ENCODE peak calls at places on chromosomes 5 and 9, in ten cellular contexts. One of them, this sample, is unnamed.

GRCh38 chr5:58366461-58366860 is 93.4 kb downstream of the PLK2 start:
- ATAC-seq in stimulated activated naive CD8-positive, alpha-beta T cell treated with anti-CD3 and anti-CD28 coated beads, Interleukin-15, amount 100 ng/mL, for 72 hours: no peak
- ATAC-seq in HepG2: no peak
- ATAC-seq in T-helper 17 cell: no peak
- ATAC-seq in CD8-positive, alpha-beta T cell: no peak
- ATAC-seq in left lung: peak
- ATAC-seq in B cell: no peak
- ATAC-seq in lower lobe of right lung: peak
- ATAC-seq in activated T-helper 17 cell treated with anti-CD3 and anti-CD28 coated beads, Interleukin-2, amount 50 U/mL, for 72 hours: no peak
- ATAC-seq in omental fat pad: no peak
- ATAC-seq in this sample: peak

GRCh38 chr9:4678679-4679267 is 596 bp upstream of the CDC37L1 start:
- ATAC-seq in stimulated activated naive CD8-positive, alpha-beta T cell treated with anti-CD3 and anti-CD28 coated beads, Interleukin-15, amount 100 ng/mL, for 72 hours: peak
- ATAC-seq in HepG2: peak
- ATAC-seq in T-helper 17 cell: peak
- ATAC-seq in CD8-positive, alpha-beta T cell: peak
- ATAC-seq in left lung: peak
- ATAC-seq in B cell: peak
- ATAC-seq in lower lobe of right lung: peak
- ATAC-seq in activated T-helper 17 cell treated with anti-CD3 and anti-CD28 coated beads, Interleukin-2, amount 50 U/mL, for 72 hours: peak
- ATAC-seq in omental fat pad: no peak
- ATAC-seq in this sample: no peak

GRCh38 chr9:137027369-137028012 is 546 bp downstream of the ABCA2 start:
- ATAC-seq in stimulated activated naive CD8-positive, alpha-beta T cell treated with anti-CD3 and anti-CD28 coated beads, Interleukin-15, amount 100 ng/mL, for 72 hours: no peak
- ATAC-seq in HepG2: no peak
- ATAC-seq in T-helper 17 cell: no peak
- ATAC-seq in CD8-positive, alpha-beta T cell: no peak
- ATAC-seq in left lung: no peak
- ATAC-seq in B cell: no peak
- ATAC-seq in lower lobe of right lung: no peak
- ATAC-seq in activated T-helper 17 cell treated with anti-CD3 and anti-CD28 coated beads, Interleukin-2, amount 50 U/mL, for 72 hours: no peak
- ATAC-seq in omental fat pad: peak
- ATAC-seq in this sample: no peak

GRCh38 chr9:92196909-92197308 is 81.7 kb upstream of the SPTLC1 start:
- ATAC-seq in stimulated activated naive CD8-positive, alpha-beta T cell treated with anti-CD3 and anti-CD28 coated beads, Interleukin-15, amount 100 ng/mL, for 72 hours: no peak
- ATAC-seq in HepG2: peak
- ATAC-seq in T-helper 17 cell: no peak
- ATAC-seq in CD8-positive, alpha-beta T cell: no peak
- ATAC-seq in left lung: peak
- ATAC-seq in B cell: no peak
- ATAC-seq in lower lobe of right lung: peak
- ATAC-seq in activated T-helper 17 cell treated with anti-CD3 and anti-CD28 coated beads, Interleukin-2, amount 50 U/mL, for 72 hours: no peak
- ATAC-seq in omental fat pad: no peak
- ATAC-seq in this sample: no peak

GRCh38 chr9:133126697-133127339 is 5.8 kb upstream of the RALGDS start:
- ATAC-seq in stimulated activated naive CD8-positive, alpha-beta T cell treated with anti-CD3 and anti-CD28 coated beads, Interleukin-15, amount 100 ng/mL, for 72 hours: no peak
- ATAC-seq in HepG2: no peak
- ATAC-seq in T-helper 17 cell: no peak
- ATAC-seq in CD8-positive, alpha-beta T cell: no peak
- ATAC-seq in left lung: no peak
- ATAC-seq in B cell: no peak
- ATAC-seq in lower lobe of right lung: no peak
- ATAC-seq in activated T-helper 17 cell treated with anti-CD3 and anti-CD28 coated beads, Interleukin-2, amount 50 U/mL, for 72 hours: no peak
- ATAC-seq in omental fat pad: no peak
- ATAC-seq in this sample: no peak

GRCh38 chr5:41856644-41857491 is 13.4 kb downstream of the OXCT1 start:
- ATAC-seq in stimulated activated naive CD8-positive, alpha-beta T cell treated with anti-CD3 and anti-CD28 coated beads, Interleukin-15, amount 100 ng/mL, for 72 hours: peak
- ATAC-seq in HepG2: peak
- ATAC-seq in T-helper 17 cell: peak
- ATAC-seq in CD8-positive, alpha-beta T cell: peak
- ATAC-seq in left lung: peak
- ATAC-seq in B cell: peak
- ATAC-seq in lower lobe of right lung: peak
- ATAC-seq in activated T-helper 17 cell treated with anti-CD3 and anti-CD28 coated beads, Interleukin-2, amount 50 U/mL, for 72 hours: peak
- ATAC-seq in omental fat pad: peak
- ATAC-seq in this sample: peak

GRCh38 chr9:38211002-38211401 is 142.0 kb upstream of the SHB start:
- ATAC-seq in stimulated activated naive CD8-positive, alpha-beta T cell treated with anti-CD3 and anti-CD28 coated beads, Interleukin-15, amount 100 ng/mL, for 72 hours: no peak
- ATAC-seq in HepG2: no peak
- ATAC-seq in T-helper 17 cell: no peak
- ATAC-seq in CD8-positive, alpha-beta T cell: no peak
- ATAC-seq in left lung: no peak
- ATAC-seq in B cell: no peak
- ATAC-seq in lower lobe of right lung: no peak
- ATAC-seq in activated T-helper 17 cell treated with anti-CD3 and anti-CD28 coated beads, Interleukin-2, amount 50 U/mL, for 72 hours: no peak
- ATAC-seq in omental fat pad: no peak
- ATAC-seq in this sample: no peak

GRCh38 chr5:134524219-134524825 is 1.1 kb upstream of the JADE2 start:
- ATAC-seq in stimulated activated naive CD8-positive, alpha-beta T cell treated with anti-CD3 and anti-CD28 coated beads, Interleukin-15, amount 100 ng/mL, for 72 hours: peak
- ATAC-seq in HepG2: no peak
- ATAC-seq in T-helper 17 cell: peak
- ATAC-seq in CD8-positive, alpha-beta T cell: peak
- ATAC-seq in left lung: peak
- ATAC-seq in B cell: peak
- ATAC-seq in lower lobe of right lung: peak
- ATAC-seq in activated T-helper 17 cell treated with anti-CD3 and anti-CD28 coated beads, Interleukin-2, amount 50 U/mL, for 72 hours: peak
- ATAC-seq in omental fat pad: peak
- ATAC-seq in this sample: peak

GRCh38 chr5:55667938-55668337 is 44.2 kb downstream of the SLC38A9 start:
- ATAC-seq in stimulated activated naive CD8-positive, alpha-beta T cell treated with anti-CD3 and anti-CD28 coated beads, Interleukin-15, amount 100 ng/mL, for 72 hours: no peak
- ATAC-seq in HepG2: no peak
- ATAC-seq in T-helper 17 cell: no peak
- ATAC-seq in CD8-positive, alpha-beta T cell: no peak
- ATAC-seq in left lung: no peak
- ATAC-seq in B cell: no peak
- ATAC-seq in lower lobe of right lung: no peak
- ATAC-seq in activated T-helper 17 cell treated with anti-CD3 and anti-CD28 coated beads, Interleukin-2, amount 50 U/mL, for 72 hours: no peak
- ATAC-seq in omental fat pad: no peak
- ATAC-seq in this sample: no peak

GRCh38 chr5:132655821-132656773 is 1.9 kb upstream of the IL13 start:
- ATAC-seq in stimulated activated naive CD8-positive, alpha-beta T cell treated with anti-CD3 and anti-CD28 coated beads, Interleukin-15, amount 100 ng/mL, for 72 hours: peak
- ATAC-seq in HepG2: no peak
- ATAC-seq in T-helper 17 cell: peak
- ATAC-seq in CD8-positive, alpha-beta T cell: peak
- ATAC-seq in left lung: peak
- ATAC-seq in B cell: no peak
- ATAC-seq in lower lobe of right lung: peak
- ATAC-seq in activated T-helper 17 cell treated with anti-CD3 and anti-CD28 coated beads, Interleukin-2, amount 50 U/mL, for 72 hours: peak
- ATAC-seq in omental fat pad: peak
- ATAC-seq in this sample: peak

GRCh38 chr5:172757394-172758010 is 13.5 kb downstream of the DUSP1 start:
- ATAC-seq in stimulated activated naive CD8-positive, alpha-beta T cell treated with anti-CD3 and anti-CD28 coated beads, Interleukin-15, amount 100 ng/mL, for 72 hours: no peak
- ATAC-seq in HepG2: peak
- ATAC-seq in T-helper 17 cell: no peak
- ATAC-seq in CD8-positive, alpha-beta T cell: no peak
- ATAC-seq in left lung: no peak
- ATAC-seq in B cell: no peak
- ATAC-seq in lower lobe of right lung: no peak
- ATAC-seq in activated T-helper 17 cell treated with anti-CD3 and anti-CD28 coated beads, Interleukin-2, amount 50 U/mL, for 72 hours: no peak
- ATAC-seq in omental fat pad: no peak
- ATAC-seq in this sample: no peak

GRCh38 chr9:107918749-107919148 is 429.2 kb upstream of the KLF4 start:
- ATAC-seq in stimulated activated naive CD8-positive, alpha-beta T cell treated with anti-CD3 and anti-CD28 coated beads, Interleukin-15, amount 100 ng/mL, for 72 hours: no peak
- ATAC-seq in HepG2: no peak
- ATAC-seq in T-helper 17 cell: no peak
- ATAC-seq in CD8-positive, alpha-beta T cell: no peak
- ATAC-seq in left lung: peak
- ATAC-seq in B cell: no peak
- ATAC-seq in lower lobe of right lung: no peak
- ATAC-seq in activated T-helper 17 cell treated with anti-CD3 and anti-CD28 coated beads, Interleukin-2, amount 50 U/mL, for 72 hours: no peak
- ATAC-seq in omental fat pad: no peak
- ATAC-seq in this sample: no peak

GRCh38 chr5:132883261-132883834 is 9.9 kb downstream of the LEAP2 start:
- ATAC-seq in stimulated activated naive CD8-positive, alpha-beta T cell treated with anti-CD3 and anti-CD28 coated beads, Interleukin-15, amount 100 ng/mL, for 72 hours: peak
- ATAC-seq in HepG2: peak
- ATAC-seq in T-helper 17 cell: peak
- ATAC-seq in CD8-positive, alpha-beta T cell: peak
- ATAC-seq in left lung: peak
- ATAC-seq in B cell: peak
- ATAC-seq in lower lobe of right lung: peak
- ATAC-seq in activated T-helper 17 cell treated with anti-CD3 and anti-CD28 coated beads, Interleukin-2, amount 50 U/mL, for 72 hours: peak
- ATAC-seq in omental fat pad: peak
- ATAC-seq in this sample: peak

GRCh38 chr9:89640391-89640790 is 35.6 kb downstream of the GADD45G start:
- ATAC-seq in stimulated activated naive CD8-positive, alpha-beta T cell treated with anti-CD3 and anti-CD28 coated beads, Interleukin-15, amount 100 ng/mL, for 72 hours: no peak
- ATAC-seq in HepG2: no peak
- ATAC-seq in T-helper 17 cell: no peak
- ATAC-seq in CD8-positive, alpha-beta T cell: no peak
- ATAC-seq in left lung: peak
- ATAC-seq in B cell: no peak
- ATAC-seq in lower lobe of right lung: peak
- ATAC-seq in activated T-helper 17 cell treated with anti-CD3 and anti-CD28 coated beads, Interleukin-2, amount 50 U/mL, for 72 hours: no peak
- ATAC-seq in omental fat pad: no peak
- ATAC-seq in this sample: peak